ENCODE peak calls at places on chromosomes 12 and 14, in four cellular contexts. I is IMR-90, J is H9, N is mesendoderm. H is an unnamed sample.

GRCh38 chr12:28975564-28976340 is 173.3 kb upstream of the FAR2 start:
- DNase-seq in I (peak; percentile 34), J (no peak), N (no peak), H (no peak)

GRCh38 chr12:96274331-96274730 is 80.2 kb downstream of the ELK3 start:
- DNase-seq in I (peak; percentile 77), J (no peak), N (no peak), H (no peak)

GRCh38 chr12:42463671-42464070 is 125.9 kb downstream of the PRICKLE1 start:
- DNase-seq in I (no peak), J (no peak), N (no peak), H (no peak)

GRCh38 chr12:84172823-84173424 is 739.7 kb downstream of the SLC6A15 start:
- DNase-seq in I (no peak), J (no peak), N (no peak), H (no peak)

GRCh38 chr14:74526854-74527585 is 33.5 kb downstream of the ISCA2 start:
- DNase-seq in I (no peak), J (peak; percentile 66), N (no peak), H (no peak)

GRCh38 chr12:111154180-111154579 is 214.7 kb downstream of the PHETA1 start:
- DNase-seq in I (no peak), J (peak; percentile 49), N (peak; percentile 40), H (no peak)

GRCh38 chr12:48037267-48037915 is 33.1 kb upstream of the COL2A1 start:
- DNase-seq in I (peak; percentile 39), J (peak; percentile 97), N (peak; percentile 99), H (peak; percentile 84)

GRCh38 chr12:59383426-59383822 is 212.4 kb upstream of the SLC16A7 start:
- DNase-seq in I (peak; percentile 64), J (no peak), N (no peak), H (no peak)

GRCh38 chr14:45743884-45744283 is 490.9 kb upstream of the MIS18BP1 start:
- DNase-seq in I (no peak), J (no peak), N (no peak), H (no peak)

GRCh38 chr12:19576421-19576925 is 137.2 kb downstream of the AEBP2 start:
- DNase-seq in I (peak; percentile 76), J (no peak), N (no peak), H (no peak)

GRCh38 chr12:25904442-25904841 is 54.0 kb upstream of the RASSF8 start:
- DNase-seq in I (peak; percentile 39), J (no peak), N (no peak), H (no peak)

GRCh38 chr12:113174461-113175384 is 10.6 kb downstream of the DDX54 start:
- DNase-seq in I (peak; percentile 52), J (peak; percentile 79), N (peak; percentile 66), H (peak; percentile 96)

GRCh38 chr14:99249389-99249788 is 22.6 kb downstream of the BCL11B start:
- DNase-seq in I (no peak), J (no peak), N (no peak), H (no peak)

GRCh38 chr14:58771016-58771415 is 133.3 kb downstream of the DACT1 start:
- DNase-seq in I (no peak), J (no peak), N (peak; percentile 13), H (no peak)

GRCh38 chr12:99450231-99450630 is 197.3 kb upstream of the GARIN6 start:
- DNase-seq in I (no peak), J (no peak), N (no peak), H (no peak)

GRCh38 chr12:32181498-32182175 is 75.0 kb downstream of the BICD1 start:
- DNase-seq in I (no peak), J (no peak), N (no peak), H (no peak)

GRCh38 chr14:26987734-26988363 is 390.0 kb upstream of the NOVA1 start:
- DNase-seq in I (no peak), J (no peak), N (no peak), H (no peak)

GRCh38 chr12:7661741-7662140 is 4.0 kb downstream of the APOBEC1 start:
- DNase-seq in I (no peak), J (no peak), N (no peak), H (no peak)

GRCh38 chr12:115383668-115384067 is 699.7 kb upstream of the TBX3 start:
- DNase-seq in I (peak; percentile 93), J (no peak), N (no peak), H (no peak)

GRCh38 chr12:64837427-64837826 is 13.0 kb downstream of the TBC1D30 start:
- DNase-seq in I (no peak), J (no peak), N (peak; percentile 43), H (no peak)

GRCh38 chr12:64840129-64840528 is 15.7 kb downstream of the TBC1D30 start:
- DNase-seq in I (no peak), J (no peak), N (no peak), H (no peak)

GRCh38 chr12:64836856-64837255 is 12.4 kb downstream of the TBC1D30 start:
- DNase-seq in I (no peak), J (no peak), N (no peak), H (no peak)

GRCh38 chr12:64835926-64836325 is 11.5 kb downstream of the TBC1D30 start:
- DNase-seq in I (no peak), J (no peak), N (no peak), H (no peak)

DNA sequence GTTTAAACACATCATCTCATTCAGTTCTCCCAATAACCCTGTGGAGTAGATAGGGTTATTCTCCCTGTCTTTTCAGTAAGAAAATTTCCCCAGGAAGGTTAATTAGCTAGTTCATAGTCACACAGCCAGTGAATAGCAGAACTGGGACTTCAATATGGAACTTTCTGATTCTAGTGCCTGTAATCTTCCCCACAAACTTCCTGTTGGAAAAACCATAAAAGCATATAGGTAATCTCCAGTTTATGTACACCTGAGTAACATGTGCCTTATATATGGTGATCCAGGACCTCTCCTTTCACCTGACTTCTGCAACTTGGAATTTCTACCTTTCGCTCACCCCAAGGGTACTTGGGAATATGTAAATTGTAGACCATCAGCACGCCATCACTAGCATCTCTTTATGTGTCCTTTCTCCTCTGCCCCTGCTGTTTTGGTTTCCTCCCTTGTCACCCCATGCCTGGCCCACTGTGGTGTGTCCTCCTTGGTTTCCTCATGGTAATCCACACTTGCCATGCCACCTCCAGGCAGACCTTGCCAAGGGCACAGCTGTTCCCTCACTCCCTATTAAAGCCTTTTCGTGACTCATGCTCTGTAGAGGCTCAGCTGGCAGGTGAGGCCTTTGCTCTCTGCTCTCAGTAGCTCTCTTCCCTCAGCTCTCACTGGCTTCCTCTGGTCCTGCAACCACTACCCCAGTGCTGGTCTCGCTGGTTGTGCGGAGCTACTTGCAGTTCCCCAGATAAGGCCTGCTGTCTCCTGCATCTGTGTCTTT is 16.7 kb downstream of the TBC1D30 start:
- DNase-seq in I (no peak), J (no peak), N (no peak), H (no peak)
- H3K56ac ChIP-seq in I (no peak overlapping the region), J (no peak overlapping the region), N (no peak overlapping the region), H (no peak overlapping the region)

GRCh38 chr12:50610171-50610570 is 105.4 kb downstream of the DIP2B start:
- DNase-seq in I (no peak), J (no peak), N (no peak), H (no peak)

GRCh38 chr12:50609292-50609874 is 104.6 kb downstream of the DIP2B start:
- DNase-seq in I (no peak), J (no peak), N (no peak), H (no peak)

GRCh38 chr12:50612882-50613281 is 108.1 kb downstream of the DIP2B start:
- DNase-seq in I (no peak), J (no peak), N (peak; percentile 59), H (no peak)

GRCh38 chr12:50613463-50613862 is 108.7 kb downstream of the DIP2B start:
- DNase-seq in I (no peak), J (no peak), N (peak; percentile 88), H (no peak)

DNA sequence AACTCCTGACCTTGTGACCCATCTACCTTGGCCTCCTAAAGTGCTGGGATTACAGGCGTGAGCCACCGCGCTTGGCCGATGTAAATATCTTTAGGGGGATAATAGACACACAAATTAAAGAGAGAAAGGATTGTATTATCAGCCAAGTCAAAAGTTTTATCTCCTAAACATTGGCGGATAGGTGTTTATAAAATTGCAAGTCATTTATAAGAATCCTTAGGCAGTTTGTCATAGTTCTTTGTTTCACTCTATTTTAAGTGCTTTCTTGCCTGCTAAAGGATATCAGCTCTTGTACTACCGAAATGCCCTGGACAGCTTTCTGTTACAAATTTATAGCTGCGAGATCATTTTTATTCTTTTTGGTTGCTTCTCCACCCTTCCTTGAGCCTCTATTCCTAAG is 106.2 kb downstream of the DIP2B start:
- DNase-seq in I (no peak), J (no peak), N (no peak), H (no peak)
- H3K56ac ChIP-seq in I (no peak overlapping the region), J (no peak overlapping the region), N (no peak overlapping the region), H (no peak overlapping the region)

GRCh38 chr14:90970167-90970600 is 90.3 kb downstream of the RPS6KA5 start:
- DNase-seq in I (peak; percentile 12), J (no peak), N (no peak), H (no peak)

GRCh38 chr14:90968025-90968424 is 92.4 kb downstream of the RPS6KA5 start:
- DNase-seq in I (no peak), J (no peak), N (peak; percentile 6), H (no peak)

GRCh38 chr14:90966493-90966892 is 93.9 kb downstream of the RPS6KA5 start:
- DNase-seq in I (no peak), J (no peak), N (no peak), H (no peak)

GRCh38 chr14:90971687-90972086 is 88.8 kb downstream of the RPS6KA5 start:
- DNase-seq in I (no peak), J (no peak), N (no peak), H (no peak)

GRCh38 chr14:90969493-90970166 is 90.8 kb downstream of the RPS6KA5 start:
- DNase-seq in I (no peak), J (no peak), N (no peak), H (no peak)
- H3K56ac ChIP-seq in I (no peak overlapping the region), J (no peak overlapping the region), N (no peak overlapping the region), H (no peak overlapping the region)

DNA sequence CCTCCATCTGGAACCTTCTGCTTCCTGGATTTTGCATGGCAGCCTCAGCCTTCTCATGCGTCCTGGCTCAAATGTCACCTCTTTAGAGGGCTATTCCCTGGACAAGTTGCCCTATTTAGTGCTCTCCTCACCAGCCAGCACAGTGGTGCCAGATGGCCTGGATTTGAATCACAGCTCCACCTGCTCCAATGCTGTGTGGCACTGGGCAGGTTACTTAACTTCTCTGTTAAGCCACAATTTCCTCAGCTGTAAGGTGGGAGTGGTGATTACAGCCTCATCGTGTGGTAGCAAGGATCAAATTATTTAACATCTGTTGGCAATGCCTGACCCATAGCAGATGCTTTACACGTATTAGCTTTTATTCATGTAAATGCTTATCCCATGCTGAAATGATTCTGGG is 16.7 kb upstream of the POP5 start:
- DNase-seq in I (no peak), J (no peak), N (no peak), H (no peak)
- H3K56ac ChIP-seq in I (no peak overlapping the region), J (no peak overlapping the region), N (no peak overlapping the region), H (no peak overlapping the region)

GRCh38 chr12:2625267-2625666 is 169.5 kb upstream of the FKBP4 start:
- DNase-seq in I (no peak), J (peak; percentile 56), N (peak; percentile 38), H (no peak)
- H3K56ac ChIP-seq in I (no peak overlapping the region), J (no peak overlapping the region), N (peak overlapping the region; percentile 71), H (no peak overlapping the region)

GRCh38 chr12:13816394-13816793 is 165.0 kb downstream of the GRIN2B start:
- DNase-seq in I (no peak), J (no peak), N (peak; percentile 76), H (no peak)

DNA sequence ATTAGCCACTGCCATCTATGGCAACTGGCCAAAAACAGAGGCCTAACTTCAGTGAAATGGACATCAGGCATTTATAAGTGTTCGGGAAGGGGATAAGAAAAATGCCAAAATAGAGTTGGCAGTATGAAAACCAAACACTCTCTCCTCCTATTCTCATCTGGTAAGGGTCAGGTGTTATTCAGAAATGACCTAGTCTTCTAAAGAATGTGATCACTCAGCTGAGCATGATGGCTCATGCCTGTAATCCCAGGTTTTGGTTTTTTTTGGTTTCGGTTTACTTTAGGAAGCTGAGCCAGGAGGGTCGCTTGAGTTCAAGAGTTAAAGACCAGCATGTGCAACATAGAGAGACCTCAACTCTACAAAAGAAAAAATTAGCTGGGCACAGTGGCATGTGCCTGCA is 170.3 kb downstream of the GRIN2B start:
- DNase-seq in I (no peak), J (no peak), N (peak; percentile 37), H (no peak)
- H3K56ac ChIP-seq in I (no peak overlapping the region), J (no peak overlapping the region), N (no peak overlapping the region), H (no peak overlapping the region)

H was measured in H1.